ENCODE peak calls at places on chromosomes 6 and 20, in eight cellular contexts. M, D, N, E, A, V, W and P are unnamed samples.

GRCh38 chr6:168012431-168013249 is 15.2 kb downstream of the KIF25 start:
- DNase-seq in N (no peak), E (no peak), D (no peak), V (no peak), W (no peak), A (no peak), M (no peak), P (no peak)

GRCh38 chr6:169915769-169916550 is 164.5 kb downstream of the ERMARD start:
- DNase-seq in M (no peak), V (no peak), D (no peak), N (no peak), E (no peak), A (no peak), W (no peak), P (no peak)

GRCh38 chr6:118283759-118284158 is 264.3 kb upstream of the PLN start:
- DNase-seq in A (peak; percentile 51), V (peak; percentile 51), M (peak; percentile 18), N (peak; percentile 55), E (peak; percentile 9), W (peak; percentile 55), D (peak; percentile 62), P (no peak)

GRCh38 chr6:8159966-8160365 is 57.6 kb upstream of the EEF1E1 start:
- DNase-seq in D (no peak), W (no peak), A (no peak), V (no peak), N (no peak), M (no peak), E (no peak), P (no peak)

GRCh38 chr20:57958050-57958420 is 248.2 kb upstream of the PMEPA1 start:
- DNase-seq in M (no peak), N (no peak), A (no peak), W (no peak), V (no peak), D (no peak), E (no peak), P (no peak)

GRCh38 chr20:9186396-9186795 is 117.5 kb downstream of the PLCB4 start:
- DNase-seq in N (no peak), E (no peak), W (no peak), M (no peak), V (no peak), A (no peak), D (no peak), P (no peak)

GRCh38 chr6:39231844-39232243 is 2.6 kb upstream of the KCNK5 start:
- DNase-seq in A (no peak), V (no peak), D (no peak), W (no peak), M (no peak), N (no peak), E (no peak), P (no peak)

GRCh38 chr6:156828280-156828703 is 51.1 kb downstream of the ARID1B start:
- DNase-seq in M (peak; percentile 43), N (peak; percentile 57), E (peak; percentile 37), W (peak; percentile 93), A (peak; percentile 80), D (peak; percentile 89), V (peak; percentile 91), P (no peak)

GRCh38 chr6:13120483-13121482 is 207.6 kb downstream of the TBC1D7 start:
- DNase-seq in V (no peak), M (no peak), N (no peak), A (no peak), W (no peak), E (no peak), D (no peak), P (no peak)

GRCh38 chr20:37534401-37535157 is 6.9 kb upstream of the BLCAP start:
- DNase-seq in N (peak; percentile 70), D (peak; percentile 83), M (peak; percentile 77), A (peak; percentile 86), W (peak; percentile 62), V (peak; percentile 78), E (peak; percentile 38), P (no peak)

GRCh38 chr20:57908691-57909090 is 198.9 kb upstream of the PMEPA1 start:
- DNase-seq in W (no peak), V (no peak), N (no peak), D (no peak), A (no peak), M (no peak), E (no peak), P (no peak)

GRCh38 chr6:99575544-99576227 is 7.2 kb upstream of the CCNC start:
- DNase-seq in A (no peak), E (no peak), M (no peak), D (no peak), V (no peak), N (no peak), W (no peak), P (no peak)

GRCh38 chr20:48758206-48758820 is 69.5 kb downstream of the PREX1 start:
- DNase-seq in E (no peak), W (no peak), D (no peak), M (no peak), A (no peak), N (no peak), V (no peak), P (no peak)

DNA sequence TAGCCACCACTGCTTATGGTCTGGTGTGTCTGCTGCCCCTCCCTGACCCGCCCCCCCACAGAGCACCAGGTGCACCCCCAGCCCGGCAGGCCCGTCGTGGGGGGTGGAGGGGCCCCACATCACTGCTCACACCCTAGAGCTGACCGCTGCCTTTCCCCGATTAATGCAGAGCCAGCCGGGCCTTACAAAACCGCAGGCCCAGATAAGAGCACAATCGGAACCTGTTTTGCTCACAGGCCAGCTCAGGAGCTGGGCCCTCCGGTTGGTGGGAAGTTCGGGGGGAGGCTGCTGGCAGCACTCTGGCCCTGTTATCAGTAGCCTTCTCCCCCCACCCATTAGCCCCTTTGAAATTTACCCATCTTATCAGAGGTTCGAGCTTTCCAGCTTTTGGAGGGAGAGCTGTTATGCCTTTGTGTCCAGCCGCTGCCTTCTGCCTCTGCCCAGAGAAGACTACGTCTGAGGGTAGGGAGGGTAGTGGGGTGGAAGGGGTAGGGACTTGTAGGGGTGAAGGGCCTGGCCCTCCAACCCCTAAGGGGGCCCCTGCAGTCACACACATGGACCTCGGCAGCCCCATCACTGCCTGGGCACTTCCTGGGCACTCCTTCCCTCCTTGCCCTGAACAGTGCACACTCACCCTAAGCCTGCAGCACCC is 6.9 kb upstream of the SPDEF start:
- DNase-seq in V (no peak), N (no peak), E (no peak), W (no peak), A (no peak), M (no peak), D (no peak), P (no peak)
- TF ChIP-seq CTCF in V (no peak), N (no peak), E (no peak), W (no peak), A (no peak), M (no peak), D (no peak), P (no peak)

GRCh38 chr6:24935753-24936152 is at the start of gene RIPOR2:
- DNase-seq in N (no peak), E (no peak), D (peak; percentile 21), M (no peak), V (peak; percentile 23), W (no peak), A (no peak), P (no peak)

GRCh38 chr6:24932832-24933231 is 2.9 kb downstream of the RIPOR2 start:
- DNase-seq in D (peak; percentile 28), N (no peak), E (no peak), V (peak; percentile 41), W (peak; percentile 66), M (no peak), A (no peak), P (no peak)

GRCh38 chr6:24935323-24935722 is 437 bp downstream of the RIPOR2 start:
- DNase-seq in E (no peak), W (peak; percentile 43), D (peak; percentile 24), V (peak; percentile 35), N (no peak), A (no peak), M (no peak), P (no peak)

GRCh38 chr6:24933266-24933665 is 2.5 kb downstream of the RIPOR2 start:
- DNase-seq in M (no peak), N (no peak), E (no peak), V (no peak), D (no peak), A (no peak), W (no peak), P (no peak)

DNA sequence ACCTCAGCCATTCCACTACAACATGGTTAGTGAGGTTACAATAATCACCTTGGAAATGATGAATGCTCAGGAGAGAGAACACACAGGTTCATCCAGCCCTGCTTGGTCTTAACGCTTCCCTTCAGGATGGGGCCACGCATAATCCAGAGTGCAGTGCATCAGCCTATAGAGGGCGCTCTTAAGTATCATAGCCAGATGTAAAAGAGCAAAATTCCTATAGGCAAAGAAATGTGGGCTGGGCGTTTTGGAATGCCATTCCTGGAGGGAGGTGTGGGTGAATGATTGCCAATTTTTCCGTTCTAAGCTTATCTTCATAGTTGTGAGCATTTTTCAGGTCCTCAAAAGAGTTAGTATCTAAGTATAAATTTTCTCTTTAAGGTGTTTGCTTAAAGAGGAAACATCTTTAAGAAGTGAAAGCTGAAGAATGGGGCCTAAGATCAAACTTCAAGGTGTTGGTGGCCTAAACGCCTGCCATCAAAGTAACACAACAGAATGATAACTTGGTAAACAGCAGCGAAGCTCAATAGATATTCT is 1.8 kb downstream of the RIPOR2 start:
- DNase-seq in W (no peak), M (no peak), V (peak; percentile 30), A (no peak), D (peak; percentile 30), N (peak; percentile 57), E (peak; percentile 12), P (no peak)
- TF ChIP-seq CTCF in W (peak; percentile 48), M (peak; percentile 86), V (peak; percentile 62), A (peak; percentile 68), D (peak; percentile 40), N (peak; percentile 45), E (peak; percentile 27), P (no peak)

GRCh38 chr6:69732045-69732444 is 64.8 kb downstream of the LMBRD1 start:
- DNase-seq in A (no peak), M (no peak), N (no peak), D (peak; percentile 24), W (no peak), V (peak; percentile 42), E (no peak), P (no peak)

GRCh38 chr6:69735029-69735428 is 61.8 kb downstream of the LMBRD1 start:
- DNase-seq in N (no peak), W (peak; percentile 25), V (peak; percentile 25), D (no peak), E (no peak), A (no peak), M (no peak), P (no peak)

GRCh38 chr6:69729870-69730449 is 66.8 kb downstream of the LMBRD1 start:
- DNase-seq in W (no peak), A (no peak), V (peak; percentile 17), D (no peak), E (no peak), M (no peak), N (no peak), P (no peak)

DNA sequence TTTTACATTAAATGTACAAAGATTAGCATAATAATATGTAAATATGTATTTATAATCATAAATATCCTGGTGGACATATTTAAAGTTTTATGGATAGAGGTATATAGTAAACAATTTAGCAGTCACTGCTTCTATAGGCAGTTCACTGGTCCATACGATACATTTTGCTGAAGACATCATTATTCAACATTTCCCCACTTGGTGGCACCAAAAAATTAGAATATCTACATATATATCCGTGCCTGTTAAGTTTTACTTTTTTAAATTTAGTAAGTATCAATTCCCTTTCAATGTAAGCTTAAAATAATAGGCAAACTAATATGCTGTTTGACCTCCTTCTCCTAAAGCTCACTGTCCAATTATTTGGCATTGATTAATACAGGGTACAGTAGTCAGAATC is 64.2 kb downstream of the LMBRD1 start:
- DNase-seq in D (peak; percentile 4), A (no peak), W (no peak), N (no peak), M (peak; percentile 28), V (peak; percentile 12), E (no peak), P (no peak)
- TF ChIP-seq CTCF in D (no peak), A (peak; percentile 10), W (peak; percentile 38), N (no peak), M (peak; percentile 46), V (no peak), E (no peak), P (no peak)

GRCh38 chr6:131792091-131792496 is 15.7 kb upstream of the ENPP1 start:
- DNase-seq in A (peak; percentile 56), V (peak; percentile 38), M (no peak), W (peak; percentile 77), N (no peak), E (no peak), D (peak; percentile 39), P (no peak)
- TF ChIP-seq CTCF in A (peak; percentile 55), V (no peak), M (no peak), W (no peak), N (no peak), E (no peak), D (no peak), P (no peak)